ENCODE peak calls at places on chromosomes 16 and 17, in nine cellular contexts. O, K, W, Z, T, B, D, S and F are unnamed samples.

GRCh38 chr17:35314415-35315216 is 58.8 kb downstream of the SLFN11 start:
- DNase-seq in O (no peak), K (no peak), W (peak), Z (no peak), T (no peak), B (no peak), D (no peak), S (peak), F (no peak)

GRCh38 chr17:57035971-57036481 is 49.0 kb upstream of the AKAP1 start:
- DNase-seq in O (no peak), K (no peak), W (no peak), Z (no peak), T (no peak), B (no peak), D (no peak), S (no peak), F (no peak)

GRCh38 chr16:89049484-89050118 is 44.1 kb upstream of the ACSF3 start:
- DNase-seq in O (no peak), K (no peak), W (no peak), Z (no peak), T (no peak), B (no peak), D (no peak), S (peak), F (no peak)

GRCh38 chr17:17783121-17783824 is 53.5 kb downstream of the SREBF1 start:
- DNase-seq in O (peak), K (peak), W (peak), Z (no peak), T (no peak), B (peak), D (peak), S (peak), F (no peak)

GRCh38 chr16:86610779-86611516 is 32.6 kb downstream of the FOXL1 start:
- DNase-seq in O (no peak), K (no peak), W (peak), Z (no peak), T (no peak), B (no peak), D (no peak), S (no peak), F (no peak)

GRCh38 chr17:49872776-49873377 is 25.0 kb upstream of the TAC4 start:
- DNase-seq in O (no peak), K (no peak), W (no peak), Z (no peak), T (no peak), B (no peak), D (no peak), S (no peak), F (no peak)

GRCh38 chr16:8295436-8295835 is 294.9 kb downstream of the TMEM114 start:
- DNase-seq in O (no peak), K (no peak), W (no peak), Z (no peak), T (no peak), B (no peak), D (no peak), S (no peak), F (no peak)

GRCh38 chr16:1884155-1884760 is 12.3 kb upstream of the MEIOB start:
- DNase-seq in O (no peak), K (no peak), W (no peak), Z (no peak), T (no peak), B (no peak), D (no peak), S (no peak), F (no peak)

GRCh38 chr16:85617948-85618347 is 4.8 kb downstream of the GSE1 start:
- DNase-seq in O (no peak), K (no peak), W (no peak), Z (no peak), T (no peak), B (no peak), D (no peak), S (peak), F (no peak)

GRCh38 chr17:55093358-55093757 is 124.8 kb downstream of the STXBP4 start:
- DNase-seq in O (no peak), K (no peak), W (no peak), Z (no peak), T (no peak), B (no peak), D (no peak), S (no peak), F (no peak)

GRCh38 chr17:15404116-15404730 is 62.8 kb upstream of the TEKT3 start:
- DNase-seq in O (no peak), K (peak), W (peak), Z (peak), T (peak), B (no peak), D (no peak), S (no peak), F (no peak)

GRCh38 chr16:90057738-90058173 is 19.4 kb downstream of the PRDM7 start:
- DNase-seq in O (no peak), K (no peak), W (no peak), Z (peak), T (peak), B (no peak), D (no peak), S (no peak), F (peak)

GRCh38 chr16:4372578-4373355 is 1.1 kb downstream of the VASN start:
- DNase-seq in O (peak), K (peak), W (peak), Z (peak), T (no peak), B (no peak), D (peak), S (peak), F (no peak)

GRCh38 chr16:22625948-22626347 is 115.3 kb downstream of the NPIPB5 start:
- DNase-seq in O (no peak), K (no peak), W (no peak), Z (no peak), T (peak), B (no peak), D (no peak), S (no peak), F (no peak)

GRCh38 chr17:43584666-43585102 is 38.5 kb upstream of the ETV4 start:
- DNase-seq in O (no peak), K (no peak), W (no peak), Z (peak), T (no peak), B (no peak), D (no peak), S (no peak), F (no peak)

GRCh38 chr17:57106107-57106835 is 21.2 kb downstream of the AKAP1 start:
- DNase-seq in O (no peak), K (no peak), W (peak), Z (peak), T (no peak), B (no peak), D (no peak), S (peak), F (no peak)

GRCh38 chr17:78573955-78574354 is 3.2 kb downstream of the DNAH17 start:
- DNase-seq in O (no peak), K (no peak), W (no peak), Z (no peak), T (no peak), B (no peak), D (no peak), S (no peak), F (no peak)

GRCh38 chr17:29577778-29578211 is 9.3 kb downstream of the TP53I13 start:
- DNase-seq in O (peak), K (no peak), W (no peak), Z (peak), T (no peak), B (no peak), D (peak), S (peak), F (no peak)

GRCh38 chr17:58184308-58184985 is 8.1 kb upstream of the EPX start:
- DNase-seq in O (no peak), K (no peak), W (peak), Z (peak), T (peak), B (no peak), D (no peak), S (no peak), F (peak)

GRCh38 chr16:57536306-57537193 is at the start of gene CCDC102A:
- DNase-seq in O (peak), K (peak), W (peak), Z (no peak), T (no peak), B (no peak), D (no peak), S (peak), F (no peak)

GRCh38 chr17:61402978-61403845 is 3.6 kb downstream of the TBX2 start:
- DNase-seq in O (peak), K (no peak), W (no peak), Z (no peak), T (no peak), B (no peak), D (no peak), S (peak), F (no peak)

GRCh38 chr16:27164280-27164837 is 39.0 kb upstream of the KDM8 start:
- DNase-seq in O (no peak), K (no peak), W (no peak), Z (no peak), T (no peak), B (no peak), D (no peak), S (no peak), F (no peak)

GRCh38 chr17:3447625-3448024 is 14.0 kb upstream of the OR1E2 start:
- DNase-seq in O (no peak), K (no peak), W (peak), Z (peak), T (no peak), B (no peak), D (no peak), S (no peak), F (no peak)

GRCh38 chr17:259341-259976 is 78.0 kb upstream of the DOC2B start:
- DNase-seq in O (peak), K (peak), W (no peak), Z (no peak), T (no peak), B (no peak), D (no peak), S (peak), F (peak)

GRCh38 chr17:13993106-13993505 is 76.2 kb upstream of the COX10 start:
- DNase-seq in O (no peak), K (no peak), W (no peak), Z (no peak), T (no peak), B (no peak), D (no peak), S (no peak), F (no peak)

GRCh38 chr17:58046230-58047094 is 36.8 kb upstream of the DYNLL2 start:
- DNase-seq in O (no peak), K (no peak), W (no peak), Z (no peak), T (no peak), B (no peak), D (no peak), S (no peak), F (no peak)

GRCh38 chr17:9232591-9233270 is 211.4 kb downstream of the NTN1 start:
- DNase-seq in O (peak), K (no peak), W (no peak), Z (no peak), T (no peak), B (no peak), D (no peak), S (peak), F (no peak)

GRCh38 chr17:59669411-59669810 is 37.8 kb downstream of the PTRH2 start:
- DNase-seq in O (no peak), K (no peak), W (peak), Z (peak), T (no peak), B (no peak), D (no peak), S (no peak), F (no peak)

GRCh38 chr17:336110-337021 is 16.2 kb downstream of the RPH3AL start:
- DNase-seq in O (no peak), K (peak), W (peak), Z (no peak), T (no peak), B (no peak), D (no peak), S (peak), F (no peak)

GRCh38 chr17:17533901-17534441 is 37.8 kb upstream of the RASD1 start:
- DNase-seq in O (no peak), K (no peak), W (peak), Z (no peak), T (no peak), B (peak), D (no peak), S (no peak), F (no peak)

GRCh38 chr17:27996157-27997043 is 46.1 kb upstream of the NLK start:
- DNase-seq in O (no peak), K (no peak), W (no peak), Z (no peak), T (no peak), B (no peak), D (no peak), S (no peak), F (no peak)

GRCh38 chr16:81808933-81809480 is 29.9 kb downstream of the PLCG2 start:
- DNase-seq in O (no peak), K (no peak), W (no peak), Z (no peak), T (no peak), B (no peak), D (no peak), S (no peak), F (no peak)

GRCh38 chr17:50769884-50770283 is 2.6 kb upstream of the ANKRD40CL start:
- DNase-seq in O (no peak), K (peak), W (no peak), Z (no peak), T (no peak), B (no peak), D (no peak), S (no peak), F (no peak)

GRCh38 chr17:64641499-64641898 is 20.6 kb downstream of the SMURF2 start:
- DNase-seq in O (no peak), K (peak), W (peak), Z (peak), T (peak), B (peak), D (no peak), S (no peak), F (no peak)

GRCh38 chr17:53135969-53136368 is 686.8 kb upstream of the KIF2B start:
- DNase-seq in O (no peak), K (no peak), W (no peak), Z (no peak), T (no peak), B (no peak), D (no peak), S (no peak), F (no peak)

GRCh38 chr17:73658821-73659220 is 14.6 kb upstream of the SDK2 start:
- DNase-seq in O (no peak), K (peak), W (no peak), Z (no peak), T (no peak), B (no peak), D (no peak), S (no peak), F (no peak)

GRCh38 chr17:35726609-35727460 is 4.6 kb upstream of the RASL10B start:
- DNase-seq in O (peak), K (peak), W (peak), Z (peak), T (peak), B (no peak), D (no peak), S (no peak), F (peak)

GRCh38 chr16:1152651-1153259 is at the start of gene CACNA1H:
- DNase-seq in O (peak), K (no peak), W (no peak), Z (no peak), T (no peak), B (no peak), D (no peak), S (no peak), F (no peak)